ENCODE peak calls at places on chromosomes 13 and 19, in six cellular contexts. One of them, this sample, is unnamed.

GRCh38 chr19:7916137-7916907 is 1.7 kb downstream of the TGFBR3L start:
- DNase-seq in Panc1: no peak
- DNase-seq in cardiac muscle cell: no peak
- DNase-seq in GM06990: peak; percentile 59
- DNase-seq in kidney epithelial cell: no peak
- DNase-seq in stomach: peak; percentile 42
- DNase-seq in this sample: no peak

GRCh38 chr13:93286047-93286446 is 59.4 kb downstream of the GPC6 start:
- DNase-seq in Panc1: no peak
- DNase-seq in cardiac muscle cell: no peak
- DNase-seq in GM06990: no peak
- DNase-seq in kidney epithelial cell: no peak
- DNase-seq in stomach: no peak
- DNase-seq in this sample: no peak

GRCh38 chr13:107456431-107456830 is 758.9 kb downstream of the LIG4 start:
- DNase-seq in Panc1: no peak
- DNase-seq in cardiac muscle cell: no peak
- DNase-seq in GM06990: no peak
- DNase-seq in kidney epithelial cell: no peak
- DNase-seq in stomach: no peak
- DNase-seq in this sample: no peak

GRCh38 chr13:43648733-43649132 is 138.0 kb downstream of the ENOX1 start:
- DNase-seq in Panc1: no peak
- DNase-seq in cardiac muscle cell: peak; percentile 28
- DNase-seq in GM06990: no peak
- DNase-seq in kidney epithelial cell: no peak
- DNase-seq in stomach: no peak
- DNase-seq in this sample: no peak

GRCh38 chr13:85729296-85729695 is 69.9 kb downstream of the SLITRK6 start:
- DNase-seq in Panc1: no peak
- DNase-seq in cardiac muscle cell: peak; percentile 57
- DNase-seq in GM06990: no peak
- DNase-seq in kidney epithelial cell: peak; percentile 5
- DNase-seq in stomach: no peak
- DNase-seq in this sample: peak; percentile 26

GRCh38 chr13:27371932-27372331 is 52.5 kb upstream of the GTF3A start:
- DNase-seq in Panc1: no peak
- DNase-seq in cardiac muscle cell: no peak
- DNase-seq in GM06990: no peak
- DNase-seq in kidney epithelial cell: no peak
- DNase-seq in stomach: no peak
- DNase-seq in this sample: no peak

GRCh38 chr13:29702912-29703351 is 107.4 kb upstream of the SLC7A1 start:
- DNase-seq in Panc1: no peak
- DNase-seq in cardiac muscle cell: peak; percentile 93
- DNase-seq in GM06990: no peak
- DNase-seq in kidney epithelial cell: no peak
- DNase-seq in stomach: no peak
- DNase-seq in this sample: peak; percentile 91

GRCh38 chr13:91526543-91527033 is 128.2 kb downstream of the GPC5 start:
- DNase-seq in Panc1: no peak
- DNase-seq in cardiac muscle cell: no peak
- DNase-seq in GM06990: no peak
- DNase-seq in kidney epithelial cell: no peak
- DNase-seq in stomach: no peak
- DNase-seq in this sample: no peak

GRCh38 chr13:108200781-108201398 is 14.4 kb downstream of the LIG4 start:
- DNase-seq in Panc1: no peak
- DNase-seq in cardiac muscle cell: no peak
- DNase-seq in GM06990: no peak
- DNase-seq in kidney epithelial cell: peak; percentile 26
- DNase-seq in stomach: no peak
- DNase-seq in this sample: no peak

GRCh38 chr13:30880756-30881155 is 25.3 kb upstream of the MEDAG start:
- DNase-seq in Panc1: no peak
- DNase-seq in cardiac muscle cell: peak; percentile 84
- DNase-seq in GM06990: no peak
- DNase-seq in kidney epithelial cell: no peak
- DNase-seq in stomach: no peak
- DNase-seq in this sample: peak; percentile 79

GRCh38 chr19:55473613-55474012 is 2.8 kb upstream of the ZNF628 start:
- DNase-seq in Panc1: no peak
- DNase-seq in cardiac muscle cell: no peak
- DNase-seq in GM06990: no peak
- DNase-seq in kidney epithelial cell: peak; percentile 50
- DNase-seq in stomach: no peak
- DNase-seq in this sample: no peak

GRCh38 chr19:42629191-42629590 is 34.5 kb upstream of the CEACAM8 start:
- DNase-seq in Panc1: no peak
- DNase-seq in cardiac muscle cell: no peak
- DNase-seq in GM06990: no peak
- DNase-seq in kidney epithelial cell: no peak
- DNase-seq in stomach: no peak
- DNase-seq in this sample: no peak

GRCh38 chr19:42634409-42635232 is 39.9 kb upstream of the CEACAM8 start:
- DNase-seq in Panc1: peak; percentile 28
- DNase-seq in cardiac muscle cell: peak; percentile 43
- DNase-seq in GM06990: peak; percentile 9
- DNase-seq in kidney epithelial cell: no peak
- DNase-seq in stomach: peak; percentile 44
- DNase-seq in this sample: no peak

DNA sequence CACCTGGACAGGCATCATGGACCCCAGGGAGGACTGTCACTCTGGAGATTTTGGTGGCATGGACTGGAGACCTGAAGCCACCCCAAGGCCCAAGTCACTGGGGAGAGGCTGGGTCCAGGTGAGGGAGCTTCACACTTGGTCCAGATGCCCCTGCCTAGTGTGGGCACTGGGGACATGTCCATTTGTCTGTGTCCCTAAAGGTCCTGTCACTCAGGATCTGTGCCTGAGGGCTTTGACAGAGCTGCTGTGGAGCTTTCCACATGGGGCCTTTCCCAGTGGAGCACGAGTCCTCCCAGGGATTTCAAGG is 40.5 kb upstream of the CEACAM8 start:
- DNase-seq in Panc1: no peak
- DNase-seq in cardiac muscle cell: no peak
- DNase-seq in GM06990: no peak
- DNase-seq in kidney epithelial cell: no peak
- DNase-seq in stomach: no peak
- DNase-seq in this sample: no peak
- H3K4me3 ChIP-seq in Panc1: no peak overlapping the region
- H3K4me3 ChIP-seq in cardiac muscle cell: no peak overlapping the region
- H3K4me3 ChIP-seq in GM06990: no peak overlapping the region
- H3K4me3 ChIP-seq in kidney epithelial cell: no peak overlapping the region
- H3K4me3 ChIP-seq in stomach: no peak overlapping the region
- H3K4me3 ChIP-seq in this sample: no peak overlapping the region

GRCh38 chr13:24406524-24406923 is 97.1 kb downstream of the C1QTNF9 start:
- DNase-seq in Panc1: no peak
- DNase-seq in cardiac muscle cell: no peak
- DNase-seq in GM06990: no peak
- DNase-seq in kidney epithelial cell: no peak
- DNase-seq in stomach: no peak
- DNase-seq in this sample: no peak

GRCh38 chr13:24407844-24408243 is 98.5 kb downstream of the C1QTNF9 start:
- DNase-seq in Panc1: no peak
- DNase-seq in cardiac muscle cell: no peak
- DNase-seq in GM06990: no peak
- DNase-seq in kidney epithelial cell: no peak
- DNase-seq in stomach: no peak
- DNase-seq in this sample: no peak
- TF ChIP-seq CTCF in Panc1: no peak
- TF ChIP-seq CTCF in cardiac muscle cell: peak; percentile 24
- TF ChIP-seq CTCF in GM06990: peak; percentile 36
- TF ChIP-seq CTCF in kidney epithelial cell: no peak
- TF ChIP-seq CTCF in stomach: no peak
- TF ChIP-seq CTCF in this sample: peak; percentile 9

DNA sequence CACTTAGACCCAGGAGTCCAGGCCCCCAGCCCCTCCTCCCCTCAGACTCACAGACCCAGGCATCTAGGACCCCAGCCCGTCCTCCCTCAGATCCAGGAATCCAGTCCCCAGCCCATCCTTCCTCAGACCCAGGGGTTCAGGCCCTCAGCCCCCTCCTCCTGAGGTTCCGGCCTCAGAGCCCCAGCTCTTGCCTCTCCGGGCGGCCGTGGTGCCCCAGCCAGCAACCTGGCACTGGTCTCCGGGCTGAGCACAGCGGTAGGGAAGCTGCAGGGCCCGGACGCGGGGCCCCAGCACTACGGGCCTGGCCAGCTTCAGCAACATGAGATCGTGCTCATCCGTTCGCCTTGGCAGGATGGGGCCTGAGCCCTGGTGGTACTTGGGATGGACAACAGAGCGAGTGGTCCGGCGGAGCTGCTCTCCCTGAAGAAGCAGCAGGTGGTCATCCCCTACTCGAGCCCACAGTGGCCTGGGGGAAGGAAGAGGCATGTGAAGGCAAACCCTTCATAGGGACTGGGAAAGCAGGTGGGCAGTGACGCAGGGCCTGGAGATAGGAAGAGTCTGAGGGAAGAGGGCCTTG is 3.7 kb downstream of the KLK10 start:
- DNase-seq in Panc1: no peak
- DNase-seq in cardiac muscle cell: no peak
- DNase-seq in GM06990: no peak
- DNase-seq in kidney epithelial cell: no peak
- DNase-seq in stomach: no peak
- DNase-seq in this sample: no peak
- H3K27me3 ChIP-seq in Panc1: peaks cover 2% of the 10 kb centered on the region
- H3K27me3 ChIP-seq in cardiac muscle cell: peaks cover 72% of the 10 kb centered on the region
- H3K27me3 ChIP-seq in GM06990: no peaks in the 10 kb centered on the region
- H3K27me3 ChIP-seq in kidney epithelial cell: peaks cover 34% of the 10 kb centered on the region
- H3K27me3 ChIP-seq in stomach: peaks cover 43% of the 10 kb centered on the region
- H3K27me3 ChIP-seq in this sample: peaks cover 14% of the 10 kb centered on the region

GRCh38 chr13:45932172-45932571 is 80.6 kb upstream of the SIAH3 start:
- DNase-seq in Panc1: no peak
- DNase-seq in cardiac muscle cell: no peak
- DNase-seq in GM06990: no peak
- DNase-seq in kidney epithelial cell: no peak
- DNase-seq in stomach: no peak
- DNase-seq in this sample: no peak
- H3K4me3 ChIP-seq in Panc1: no peak overlapping the region
- H3K4me3 ChIP-seq in cardiac muscle cell: no peak overlapping the region
- H3K4me3 ChIP-seq in GM06990: no peak overlapping the region
- H3K4me3 ChIP-seq in kidney epithelial cell: no peak overlapping the region
- H3K4me3 ChIP-seq in stomach: no peak overlapping the region
- H3K4me3 ChIP-seq in this sample: no peak overlapping the region

GRCh38 chr13:50268500-50268899 is 253.3 kb downstream of the KCNRG start:
- DNase-seq in Panc1: no peak
- DNase-seq in cardiac muscle cell: peak; percentile 44
- DNase-seq in GM06990: no peak
- DNase-seq in kidney epithelial cell: no peak
- DNase-seq in stomach: no peak
- DNase-seq in this sample: no peak
- TF ChIP-seq CTCF in Panc1: no peak
- TF ChIP-seq CTCF in cardiac muscle cell: peak; percentile 1
- TF ChIP-seq CTCF in GM06990: no peak
- TF ChIP-seq CTCF in kidney epithelial cell: no peak
- TF ChIP-seq CTCF in stomach: no peak
- TF ChIP-seq CTCF in this sample: no peak

GRCh38 chr19:13315495-13315894 is 165.3 kb downstream of the IER2 start:
- DNase-seq in Panc1: no peak
- DNase-seq in cardiac muscle cell: no peak
- DNase-seq in GM06990: no peak
- DNase-seq in kidney epithelial cell: no peak
- DNase-seq in stomach: no peak
- DNase-seq in this sample: no peak

GRCh38 chr19:13318190-13318589 is 168.0 kb downstream of the IER2 start:
- DNase-seq in Panc1: no peak
- DNase-seq in cardiac muscle cell: no peak
- DNase-seq in GM06990: no peak
- DNase-seq in kidney epithelial cell: no peak
- DNase-seq in stomach: no peak
- DNase-seq in this sample: no peak

GRCh38 chr19:13309853-13310252 is 159.6 kb downstream of the IER2 start:
- DNase-seq in Panc1: no peak
- DNase-seq in cardiac muscle cell: no peak
- DNase-seq in GM06990: no peak
- DNase-seq in kidney epithelial cell: no peak
- DNase-seq in stomach: no peak
- DNase-seq in this sample: no peak

GRCh38 chr19:13314761-13315160 is 164.6 kb downstream of the IER2 start:
- DNase-seq in Panc1: no peak
- DNase-seq in cardiac muscle cell: no peak
- DNase-seq in GM06990: no peak
- DNase-seq in kidney epithelial cell: no peak
- DNase-seq in stomach: no peak
- DNase-seq in this sample: no peak
- H3K27me3 ChIP-seq in Panc1: no peaks in the 10 kb centered on the region
- H3K27me3 ChIP-seq in cardiac muscle cell: no peaks in the 10 kb centered on the region
- H3K27me3 ChIP-seq in GM06990: no peaks in the 10 kb centered on the region
- H3K27me3 ChIP-seq in kidney epithelial cell: no peaks in the 10 kb centered on the region
- H3K27me3 ChIP-seq in stomach: no peaks in the 10 kb centered on the region
- H3K27me3 ChIP-seq in this sample: no peaks in the 10 kb centered on the region

DNA sequence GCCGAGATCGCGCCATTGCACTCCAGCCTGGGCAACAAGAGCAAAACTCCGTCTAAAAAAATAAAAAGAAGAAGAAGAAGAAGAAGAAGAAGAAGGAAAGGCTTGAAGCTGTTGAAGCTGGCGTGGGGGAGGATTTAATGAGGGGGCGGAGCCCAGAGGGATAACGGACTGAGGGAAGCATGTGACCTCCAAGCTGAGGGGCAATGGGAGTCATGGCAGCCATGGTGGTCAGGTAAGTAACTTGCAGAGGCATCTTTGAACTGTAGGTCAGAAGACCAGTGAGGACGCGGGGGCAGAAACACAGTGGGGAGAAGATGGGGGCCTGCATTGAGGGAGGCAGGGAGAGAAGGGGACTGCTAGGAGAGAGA is 13.3 kb downstream of the TMEM160 start:
- DNase-seq in Panc1: no peak
- DNase-seq in cardiac muscle cell: no peak
- DNase-seq in GM06990: no peak
- DNase-seq in kidney epithelial cell: no peak
- DNase-seq in stomach: no peak
- DNase-seq in this sample: no peak
- H3K4me3 ChIP-seq in Panc1: peak overlapping the region; percentile 43
- H3K4me3 ChIP-seq in cardiac muscle cell: peak overlapping the region; percentile 23
- H3K4me3 ChIP-seq in GM06990: peak overlapping the region; percentile 64
- H3K4me3 ChIP-seq in kidney epithelial cell: peak overlapping the region; percentile 48
- H3K4me3 ChIP-seq in stomach: peak overlapping the region; percentile 48
- H3K4me3 ChIP-seq in this sample: peak overlapping the region; percentile 27

GRCh38 chr19:2231621-2232221 is 4.4 kb downstream of the PLEKHJ1 start:
- DNase-seq in Panc1: no peak
- DNase-seq in cardiac muscle cell: no peak
- DNase-seq in GM06990: no peak
- DNase-seq in kidney epithelial cell: no peak
- DNase-seq in stomach: no peak
- DNase-seq in this sample: no peak
- TF ChIP-seq CTCF in Panc1: peak; percentile 47
- TF ChIP-seq CTCF in cardiac muscle cell: no peak
- TF ChIP-seq CTCF in GM06990: no peak
- TF ChIP-seq CTCF in kidney epithelial cell: no peak
- TF ChIP-seq CTCF in stomach: no peak
- TF ChIP-seq CTCF in this sample: no peak

This sample was measured in BJ.